ENCODE peak calls at places on chromosome 5, in eight cellular contexts. F, E, M, D, L, N, Y and G are unnamed samples.

GRCh38 chr5:135343417-135343816 is 55.6 kb downstream of the MACROH2A1 start:
- DNase-seq in F (no peak), E (no peak), M (no peak), D (no peak), L (no peak), N (no peak), Y (no peak), G (no peak)

GRCh38 chr5:169964247-169964646 is 16.0 kb downstream of the INSYN2B start:
- DNase-seq in F (no peak), E (no peak), M (no peak), D (no peak), L (no peak), N (no peak), Y (no peak), G (no peak)

GRCh38 chr5:179915406-179915935 is 7.8 kb upstream of the TBC1D9B start:
- DNase-seq in F (no peak), E (no peak), M (no peak), D (no peak), L (no peak), N (no peak), Y (no peak), G (no peak)

GRCh38 chr5:85545129-85545528 is 1072.6 kb upstream of the COX7C start:
- DNase-seq in F (no peak), E (no peak), M (no peak), D (no peak), L (no peak), N (no peak), Y (no peak), G (no peak)

GRCh38 chr5:181281077-181281983 is 20.4 kb upstream of the TRIM52 start:
- DNase-seq in F (no peak), E (no peak), M (no peak), D (no peak), L (peak), N (no peak), Y (no peak), G (no peak)

GRCh38 chr5:74035521-74035937 is 409.5 kb downstream of the ARHGEF28 start:
- DNase-seq in F (no peak), E (peak), M (no peak), D (no peak), L (peak), N (no peak), Y (no peak), G (no peak)

GRCh38 chr5:143033535-143034260 is 263.5 kb downstream of the ARHGAP26 start:
- DNase-seq in F (no peak), E (peak), M (no peak), D (no peak), L (no peak), N (no peak), Y (no peak), G (peak)

GRCh38 chr5:101047181-101047580 is 144.1 kb upstream of the ST8SIA4 start:
- DNase-seq in F (no peak), E (no peak), M (no peak), D (no peak), L (no peak), N (no peak), Y (no peak), G (no peak)

GRCh38 chr5:134545070-134545868 is 19.8 kb downstream of the JADE2 start:
- DNase-seq in F (peak), E (no peak), M (no peak), D (no peak), L (no peak), N (no peak), Y (peak), G (no peak)

GRCh38 chr5:90598300-90598699 is 39.7 kb downstream of the ADGRV1 start:
- DNase-seq in F (no peak), E (no peak), M (no peak), D (no peak), L (no peak), N (no peak), Y (no peak), G (no peak)

GRCh38 chr5:180142824-180143610 is 66.0 kb downstream of the RASGEF1C start:
- DNase-seq in F (peak), E (no peak), M (no peak), D (no peak), L (peak), N (no peak), Y (no peak), G (no peak)

GRCh38 chr5:113776832-113777525 is 263.5 kb downstream of the YTHDC2 start:
- DNase-seq in F (no peak), E (no peak), M (no peak), D (no peak), L (no peak), N (no peak), Y (no peak), G (no peak)

GRCh38 chr5:115542651-115543364 is 1.8 kb downstream of the FEM1C start:
- DNase-seq in F (no peak), E (no peak), M (no peak), D (no peak), L (no peak), N (no peak), Y (no peak), G (no peak)

GRCh38 chr5:158054388-158055092 is 195.6 kb upstream of the CLINT1 start:
- DNase-seq in F (no peak), E (no peak), M (no peak), D (no peak), L (no peak), N (no peak), Y (no peak), G (no peak)

GRCh38 chr5:124649548-124650501 is 96.6 kb downstream of the ZNF608 start:
- DNase-seq in F (peak), E (peak), M (peak), D (peak), L (peak), N (peak), Y (peak), G (peak)

GRCh38 chr5:135010502-135011354 is 23.3 kb downstream of the PITX1 start:
- DNase-seq in F (no peak), E (no peak), M (no peak), D (no peak), L (no peak), N (no peak), Y (no peak), G (no peak)

GRCh38 chr5:139711067-139711851 is 63.1 kb downstream of the CXXC5 start:
- DNase-seq in F (no peak), E (no peak), M (peak), D (no peak), L (peak), N (peak), Y (peak), G (no peak)

GRCh38 chr5:122978068-122978467 is 58.5 kb downstream of the PPIC start:
- DNase-seq in F (no peak), E (no peak), M (no peak), D (no peak), L (no peak), N (no peak), Y (no peak), G (no peak)

GRCh38 chr5:89343666-89344065 is 460.7 kb upstream of the MEF2C start:
- DNase-seq in F (no peak), E (no peak), M (no peak), D (no peak), L (no peak), N (no peak), Y (no peak), G (no peak)

GRCh38 chr5:160097981-160098380 is 21.3 kb downstream of the PWWP2A start:
- DNase-seq in F (no peak), E (peak), M (no peak), D (no peak), L (no peak), N (no peak), Y (no peak), G (peak)

GRCh38 chr5:23330726-23331125 is 176.7 kb upstream of the PRDM9 start:
- DNase-seq in F (no peak), E (no peak), M (no peak), D (no peak), L (no peak), N (no peak), Y (no peak), G (no peak)

GRCh38 chr5:175288048-175288621 is 155.8 kb downstream of the DRD1 start:
- DNase-seq in F (no peak), E (no peak), M (no peak), D (no peak), L (peak), N (no peak), Y (no peak), G (no peak)

GRCh38 chr5:145960848-145961600 is 24.6 kb downstream of the SH3RF2 start:
- DNase-seq in F (no peak), E (no peak), M (no peak), D (no peak), L (no peak), N (no peak), Y (no peak), G (no peak)

GRCh38 chr5:3542158-3542557 is 53.5 kb upstream of the IRX1 start:
- DNase-seq in F (no peak), E (no peak), M (no peak), D (no peak), L (no peak), N (no peak), Y (no peak), G (no peak)

GRCh38 chr5:54387659-54388232 is 67.8 kb upstream of the HSPB3 start:
- DNase-seq in F (no peak), E (no peak), M (no peak), D (no peak), L (no peak), N (no peak), Y (no peak), G (no peak)

DNA sequence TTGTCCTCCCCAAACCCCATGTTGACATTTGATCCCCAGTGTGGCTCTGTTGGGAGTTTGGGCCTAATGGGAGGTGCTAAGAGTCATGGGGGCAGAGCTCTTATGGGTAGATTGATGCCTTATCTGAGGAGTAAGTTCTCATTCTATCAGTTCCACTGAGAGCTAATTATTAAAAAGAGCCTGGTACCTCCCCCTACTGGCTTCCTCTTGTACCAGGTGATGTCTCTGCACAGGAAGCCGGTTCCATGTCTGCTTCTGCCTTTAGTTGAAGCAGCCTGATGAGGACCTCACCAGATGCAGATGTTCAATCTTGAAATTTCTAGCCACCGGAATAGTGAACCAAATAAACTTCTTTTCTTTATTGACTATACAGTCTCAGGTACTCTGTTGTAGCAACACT is 10.8 kb downstream of the GABRB2 start:
- DNase-seq in F (no peak), E (no peak), M (no peak), D (no peak), L (peak), N (no peak), Y (no peak), G (no peak)
- TF ChIP-seq CTCF in F (no peak), E (no peak), M (no peak), D (no peak), L (peak), N (no peak), Y (no peak), G (no peak)

GRCh38 chr5:59169768-59170150 is 586.9 kb downstream of the RAB3C start:
- DNase-seq in F (no peak), E (no peak), M (no peak), D (no peak), L (no peak), N (no peak), Y (no peak), G (no peak)

GRCh38 chr5:59171131-59171530 is 588.3 kb downstream of the RAB3C start:
- DNase-seq in F (no peak), E (no peak), M (no peak), D (no peak), L (no peak), N (no peak), Y (no peak), G (no peak)

GRCh38 chr5:59174248-59174844 is 591.5 kb downstream of the RAB3C start:
- DNase-seq in F (no peak), E (peak), M (no peak), D (no peak), L (peak), N (peak), Y (no peak), G (peak)

GRCh38 chr5:59177644-59178043 is 594.8 kb downstream of the RAB3C start:
- DNase-seq in F (no peak), E (no peak), M (no peak), D (no peak), L (no peak), N (no peak), Y (no peak), G (no peak)

GRCh38 chr5:59173568-59173967 is 590.7 kb downstream of the RAB3C start:
- DNase-seq in F (no peak), E (peak), M (no peak), D (no peak), L (peak), N (no peak), Y (no peak), G (no peak)
- TF ChIP-seq CTCF in F (no peak), E (peak), M (no peak), D (no peak), L (peak), N (no peak), Y (no peak), G (peak)

DNA sequence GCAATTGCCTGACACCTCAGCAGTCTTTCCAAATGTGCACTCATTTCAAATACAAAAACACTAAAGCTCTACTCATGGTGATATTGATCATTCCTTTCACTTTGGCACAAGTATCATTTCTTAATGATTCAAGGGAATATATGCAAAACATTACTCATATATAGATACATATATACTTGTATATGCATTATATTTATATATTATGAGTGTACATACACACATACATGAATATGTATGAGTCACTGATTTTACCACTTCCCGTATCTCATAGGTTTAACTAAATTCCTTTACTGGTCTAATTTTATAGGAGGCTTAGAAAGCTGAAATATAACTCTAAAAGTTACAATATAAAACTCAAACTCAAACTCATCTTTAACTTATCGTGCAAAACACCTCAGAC is 156.5 kb downstream of the CDH9 start:
- DNase-seq in F (no peak), E (no peak), M (no peak), D (no peak), L (no peak), N (no peak), Y (no peak), G (no peak)
- TF ChIP-seq CTCF in F (no peak), E (no peak), M (no peak), D (no peak), L (no peak), N (no peak), Y (no peak), G (no peak)

GRCh38 chr5:150710165-150710564 is 9.3 kb upstream of the RBM22 start:
- DNase-seq in F (no peak), E (no peak), M (no peak), D (no peak), L (no peak), N (no peak), Y (no peak), G (no peak)
- TF ChIP-seq CTCF in F (peak), E (no peak), M (no peak), D (peak), L (peak), N (peak), Y (peak), G (peak)

GRCh38 chr5:1363160-1363559 is 18.3 kb upstream of the CLPTM1L start:
- DNase-seq in F (peak), E (no peak), M (no peak), D (no peak), L (no peak), N (no peak), Y (no peak), G (no peak)
- TF ChIP-seq CTCF in F (no peak), E (no peak), M (no peak), D (no peak), L (no peak), N (no peak), Y (no peak), G (no peak)

DNA sequence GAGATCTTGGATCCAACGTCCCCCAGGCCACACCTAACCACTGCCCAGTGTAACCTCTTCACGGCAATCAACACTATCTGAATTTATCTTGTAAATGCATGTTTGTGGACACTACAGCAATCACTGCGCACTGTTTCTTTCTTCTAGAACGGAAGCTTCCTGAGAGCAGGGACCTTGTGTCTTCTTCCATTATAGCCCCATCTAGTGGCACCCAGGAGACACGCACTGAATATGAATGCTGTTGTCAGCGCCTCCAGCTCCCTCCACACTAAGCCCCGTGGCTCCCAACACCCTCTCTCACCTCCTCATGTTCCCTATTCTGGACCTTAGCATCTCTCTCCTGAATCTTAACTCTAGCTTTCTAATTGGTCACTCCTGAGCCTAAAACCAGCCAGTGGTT is 72.7 kb downstream of the SMIM23 start:
- DNase-seq in F (no peak), E (no peak), M (no peak), D (no peak), L (no peak), N (no peak), Y (no peak), G (no peak)
- TF ChIP-seq CTCF in F (peak), E (peak), M (no peak), D (peak), L (peak), N (peak), Y (peak), G (peak)